ENCODE peak calls at places on chromosomes 5 and 9, in eight cellular contexts. X, E, R, B, G, I, C and F are unnamed samples.
A peak's percentile ranks its signal among the peaks of the same experiment; 100 is the strongest.

GRCh38 chr9:37529111-37529510 is 43.4 kb downstream of the POLR1E start:
- DNase-seq in B (no peak), I (peak; percentile 36), G (no peak), E (peak; percentile 55), C (no peak), R (no peak), X (no peak), F (no peak)

GRCh38 chr5:110865400-110866094 is 126.7 kb downstream of the SLC25A46 start:
- DNase-seq in X (peak; percentile 36), R (peak; percentile 70), C (peak; percentile 65), B (no peak), I (peak; percentile 13), E (peak; percentile 53), G (no peak), F (no peak)

GRCh38 chr9:134840511-134840910 is 40.1 kb upstream of the FCN2 start:
- DNase-seq in R (no peak), E (no peak), B (no peak), C (no peak), G (no peak), X (no peak), I (no peak), F (no peak)

GRCh38 chr5:89728750-89729149 is 680.8 kb downstream of the CETN3 start:
- DNase-seq in E (peak; percentile 58), B (no peak), I (no peak), X (no peak), C (no peak), G (peak; percentile 70), R (no peak), F (peak; percentile 12)

GRCh38 chr9:127767909-127768331 is 10.5 kb downstream of the SH2D3C start:
- DNase-seq in B (no peak), G (no peak), E (no peak), C (no peak), X (peak; percentile 56), I (no peak), R (no peak), F (no peak)

GRCh38 chr5:1511651-1512540 is 11.9 kb downstream of the LPCAT1 start:
- DNase-seq in X (peak; percentile 86), C (peak; percentile 31), R (peak; percentile 82), E (peak; percentile 75), G (peak; percentile 17), I (peak; percentile 40), B (no peak), F (peak; percentile 12)

GRCh38 chr9:92147030-92147853 is 32.0 kb upstream of the SPTLC1 start:
- DNase-seq in X (peak; percentile 94), C (peak; percentile 96), I (no peak), E (peak; percentile 93), G (no peak), B (no peak), R (peak; percentile 56), F (peak; percentile 43)

GRCh38 chr9:114386361-114386885 is 1.4 kb downstream of the AKNA start:
- DNase-seq in E (no peak), C (no peak), G (no peak), R (no peak), B (no peak), X (no peak), I (no peak), F (no peak)

GRCh38 chr5:79962580-79963222 is 28.4 kb downstream of the MTX3 start:
- DNase-seq in G (no peak), X (peak; percentile 37), B (no peak), I (no peak), C (no peak), E (peak; percentile 46), R (no peak), F (no peak)

GRCh38 chr9:108478431-108478837 is 377.4 kb downstream of the ACTL7B start:
- DNase-seq in X (peak; percentile 95), R (no peak), G (peak; percentile 52), E (peak; percentile 99), I (no peak), C (peak; percentile 88), B (no peak), F (no peak)

GRCh38 chr9:104765138-104765537 is 1.2 kb downstream of the NIPSNAP3B start:
- DNase-seq in B (no peak), C (no peak), E (no peak), I (no peak), R (no peak), X (no peak), G (no peak), F (no peak)

GRCh38 chr5:139124774-139125391 is 73.3 kb downstream of the SIL1 start:
- DNase-seq in B (no peak), X (no peak), E (no peak), I (no peak), G (no peak), R (no peak), C (no peak), F (no peak)

GRCh38 chr5:153463806-153464205 is 26.7 kb upstream of the GRIA1 start:
- DNase-seq in E (peak; percentile 93), C (peak; percentile 90), R (no peak), B (no peak), I (no peak), G (no peak), X (peak; percentile 65), F (no peak)

GRCh38 chr5:150607991-150608390 is 32.5 kb upstream of the SYNPO start:
- DNase-seq in R (no peak), G (no peak), E (no peak), B (no peak), X (no peak), I (no peak), C (no peak), F (no peak)

GRCh38 chr5:139644646-139645494 is 3.3 kb upstream of the CXXC5 start:
- DNase-seq in R (peak; percentile 17), X (no peak), B (no peak), G (peak; percentile 16), C (no peak), E (no peak), I (no peak), F (no peak)

GRCh38 chr9:80127920-80128319 is 556.2 kb downstream of the TLE4 start:
- DNase-seq in X (no peak), R (no peak), I (no peak), E (no peak), C (no peak), G (no peak), B (no peak), F (no peak)